ENCODE peak calls at places on chromosomes 4 and X, in four cellular contexts. One of them, this sample, is unnamed.
A peak's percentile ranks its signal among the peaks of the same experiment; 100 is the strongest.

GRCh38 chr4:52646726-52647125 is 12.4 kb downstream of the USP46 start:
- DNase-seq in AG08396: no peak
- DNase-seq in activated T-cell treated with anti-CD3 and anti-CD28 coated beads for 4 hours: no peak
- DNase-seq in Peyer's patch: no peak
- DNase-seq in this sample: no peak

GRCh38 chr4:20421586-20421985 is 169.9 kb downstream of the SLIT2 start:
- DNase-seq in Peyer's patch: no peak
- DNase-seq in AG08396: no peak
- DNase-seq in activated T-cell treated with anti-CD3 and anti-CD28 coated beads for 4 hours: no peak
- DNase-seq in this sample: no peak

GRCh38 chr4:86976801-86977485 is 42.1 kb downstream of the AFF1 start:
- DNase-seq in activated T-cell treated with anti-CD3 and anti-CD28 coated beads for 4 hours: no peak
- DNase-seq in AG08396: no peak
- DNase-seq in Peyer's patch: no peak
- DNase-seq in this sample: no peak

GRCh38 chrX:153973127-153974002 is 811 bp downstream of the TMEM187 start:
- DNase-seq in AG08396: no peak
- DNase-seq in activated T-cell treated with anti-CD3 and anti-CD28 coated beads for 4 hours: no peak
- DNase-seq in Peyer's patch: no peak
- DNase-seq in this sample: no peak

GRCh38 chrX:41666251-41666650 is 22.5 kb upstream of the GPR34 start:
- DNase-seq in Peyer's patch: no peak
- DNase-seq in AG08396: no peak
- DNase-seq in activated T-cell treated with anti-CD3 and anti-CD28 coated beads for 4 hours: no peak
- DNase-seq in this sample: no peak

GRCh38 chr4:159048166-159048886 is 54.6 kb upstream of the RAPGEF2 start:
- DNase-seq in Peyer's patch: peak; percentile 65
- DNase-seq in activated T-cell treated with anti-CD3 and anti-CD28 coated beads for 4 hours: no peak
- DNase-seq in AG08396: peak; percentile 66
- DNase-seq in this sample: peak; percentile 65

GRCh38 chr4:2852481-2852881 is 8.8 kb downstream of the ADD1 start:
- DNase-seq in Peyer's patch: no peak
- DNase-seq in AG08396: no peak
- DNase-seq in activated T-cell treated with anti-CD3 and anti-CD28 coated beads for 4 hours: no peak
- DNase-seq in this sample: no peak

GRCh38 chr4:1600211-1600780 is 83.8 kb downstream of the FAM53A start:
- DNase-seq in activated T-cell treated with anti-CD3 and anti-CD28 coated beads for 4 hours: no peak
- DNase-seq in AG08396: no peak
- DNase-seq in Peyer's patch: no peak
- DNase-seq in this sample: no peak

GRCh38 chrX:24355095-24355494 is 5.3 kb upstream of the SUPT20HL1 start:
- DNase-seq in activated T-cell treated with anti-CD3 and anti-CD28 coated beads for 4 hours: no peak
- DNase-seq in AG08396: no peak
- DNase-seq in Peyer's patch: no peak
- DNase-seq in this sample: no peak

GRCh38 chr4:76301068-76301774 is 5.3 kb upstream of the STBD1 start:
- DNase-seq in AG08396: peak; percentile 76
- DNase-seq in activated T-cell treated with anti-CD3 and anti-CD28 coated beads for 4 hours: no peak
- DNase-seq in Peyer's patch: no peak
- DNase-seq in this sample: peak; percentile 51

GRCh38 chr4:3252831-3253641 is 4.1 kb downstream of the MSANTD1 start:
- DNase-seq in AG08396: no peak
- DNase-seq in Peyer's patch: peak; percentile 52
- DNase-seq in activated T-cell treated with anti-CD3 and anti-CD28 coated beads for 4 hours: no peak
- DNase-seq in this sample: no peak

GRCh38 chr4:153267013-153267412 is 62.8 kb downstream of the TRIM2 start:
- DNase-seq in AG08396: peak; percentile 21
- DNase-seq in Peyer's patch: no peak
- DNase-seq in activated T-cell treated with anti-CD3 and anti-CD28 coated beads for 4 hours: no peak
- DNase-seq in this sample: no peak

GRCh38 chrX:120468825-120469525 is at the start of gene LAMP2:
- DNase-seq in Peyer's patch: peak; percentile 83
- DNase-seq in AG08396: peak; percentile 81
- DNase-seq in activated T-cell treated with anti-CD3 and anti-CD28 coated beads for 4 hours: peak; percentile 68
- DNase-seq in this sample: peak; percentile 79

GRCh38 chr4:104868942-104869341 is 277.7 kb upstream of the TET2 start:
- DNase-seq in activated T-cell treated with anti-CD3 and anti-CD28 coated beads for 4 hours: no peak
- DNase-seq in AG08396: no peak
- DNase-seq in Peyer's patch: no peak
- DNase-seq in this sample: no peak